ENCODE peak calls at places on chromosomes 5 and 9, in five cellular contexts. G is tibial nerve; Y is HCEC 1CT; S is activated CD4-positive, alpha-beta T cell treated with anti-CD3 and anti-CD28 coated beads, Interleukin-2, amount 50 U/mL, for 1 hour; A is PC-3. K is an unnamed sample.

GRCh38 chr9:18666987-18667772 is 193.2 kb downstream of the ADAMTSL1 start:
- DNase-seq in G (no peak), Y (no peak), S (no peak), A (peak; percentile 55), K (no peak)

GRCh38 chr9:98657897-98658296 is 50.8 kb downstream of the GABBR2 start:
- DNase-seq in G (no peak), Y (peak; percentile 44), S (no peak), A (no peak), K (no peak)

GRCh38 chr9:135290566-135290965 is 189.0 kb upstream of the PPP1R26 start:
- DNase-seq in G (no peak), Y (no peak), S (no peak), A (no peak), K (no peak)

GRCh38 chr5:92899611-92900010 is 681.4 kb downstream of the NR2F1-AS1 start:
- DNase-seq in G (no peak), Y (no peak), S (no peak), A (no peak), K (no peak)

GRCh38 chr9:135410831-135411473 is 68.6 kb upstream of the PPP1R26 start:
- DNase-seq in G (no peak), Y (no peak), S (no peak), A (no peak), K (no peak)

GRCh38 chr9:29659014-29659413 is 2085.7 kb upstream of the C9orf72 start:
- DNase-seq in G (no peak), Y (no peak), S (no peak), A (no peak), K (no peak)

GRCh38 chr5:73917433-73917832 is 291.4 kb downstream of the ARHGEF28 start:
- DNase-seq in G (no peak), Y (no peak), S (no peak), A (no peak), K (no peak)

GRCh38 chr9:90307177-90307833 is 335.3 kb downstream of the DIRAS2 start:
- DNase-seq in G (no peak), Y (no peak), S (no peak), A (no peak), K (no peak)

GRCh38 chr5:139691275-139691629 is 43.1 kb downstream of the CXXC5 start:
- DNase-seq in G (no peak), Y (no peak), S (no peak), A (no peak), K (no peak)

GRCh38 chr5:120599576-120599975 is 135.5 kb downstream of the PRR16 start:
- DNase-seq in G (no peak), Y (peak; percentile 83), S (no peak), A (peak; percentile 83), K (no peak)

GRCh38 chr9:120078112-120078511 is 501.9 kb downstream of the CDK5RAP2 start:
- DNase-seq in G (no peak), Y (no peak), S (no peak), A (no peak), K (no peak)

GRCh38 chr5:93240228-93240834 is 340.7 kb downstream of the NR2F1-AS1 start:
- DNase-seq in G (no peak), Y (no peak), S (no peak), A (no peak), K (no peak)

GRCh38 chr9:69151506-69151905 is 22.6 kb upstream of the TJP2 start:
- DNase-seq in G (no peak), Y (no peak), S (no peak), A (no peak), K (no peak)

GRCh38 chr9:32378496-32378895 is 5.9 kb upstream of the ACO1 start:
- DNase-seq in G (no peak), Y (peak; percentile 68), S (peak; percentile 16), A (peak; percentile 69), K (peak; percentile 24)

GRCh38 chr5:181045316-181045715 is 5.2 kb downstream of the BTNL9 start:
- DNase-seq in G (no peak), Y (no peak), S (no peak), A (no peak), K (no peak)

GRCh38 chr9:17018001-17018491 is 116.8 kb upstream of the CNTLN start:
- DNase-seq in G (peak; percentile 78), Y (no peak), S (no peak), A (no peak), K (no peak)

GRCh38 chr5:149809919-149810691 is 80.0 kb downstream of the PPARGC1B start:
- DNase-seq in G (no peak), Y (no peak), S (no peak), A (no peak), K (no peak)

GRCh38 chr9:130682490-130683121 is 11.0 kb upstream of the EXOSC2 start:
- DNase-seq in G (peak; percentile 40), Y (peak; percentile 73), S (peak; percentile 55), A (peak; percentile 85), K (peak; percentile 68)